ENCODE peak calls at places on chromosomes 3 and 15, in five cellular contexts. L is Kasumi-1; S is heart left ventricle; Q is activated CD8-positive, alpha-beta T cell treated with anti-CD3 and anti-CD28 coated beads for 36 hours; H is mesothelial cell of epicardium. K is an unnamed sample.

GRCh38 chr3:132444333-132444732 is 27.0 kb downstream of the DNAJC13 start:
- DNase-seq in L (no peak), S (no peak), Q (no peak), H (no peak), K (no peak)

GRCh38 chr3:193772389-193772788 is 179.4 kb downstream of the OPA1 start:
- DNase-seq in L (no peak), S (no peak), Q (no peak), H (no peak), K (no peak)

GRCh38 chr3:54870423-54870822 is 57.4 kb downstream of the LRTM1 start:
- DNase-seq in L (no peak), S (no peak), Q (no peak), H (no peak), K (peak; percentile 30)

GRCh38 chr3:137770821-137771399 is 6.8 kb downstream of the SOX14 start:
- DNase-seq in L (no peak), S (no peak), Q (no peak), H (peak; percentile 42), K (no peak)

GRCh38 chr3:99817047-99817436 is 620 bp upstream of the CMSS1 start:
- DNase-seq in L (no peak), S (no peak), Q (peak; percentile 21), H (no peak), K (no peak)

GRCh38 chr3:190825389-190826016 is 37.0 kb downstream of the GMNC start:
- DNase-seq in L (no peak), S (no peak), Q (no peak), H (no peak), K (no peak)

GRCh38 chr3:181723064-181723463 is 11.3 kb downstream of the SOX2 start:
- DNase-seq in L (no peak), S (no peak), Q (no peak), H (no peak), K (no peak)

GRCh38 chr3:9721698-9722057 is 9.9 kb upstream of the BRPF1 start:
- DNase-seq in L (no peak), S (no peak), Q (no peak), H (no peak), K (no peak)

GRCh38 chr3:191290311-191291025 is 38.7 kb upstream of the CCDC50 start:
- DNase-seq in L (no peak), S (no peak), Q (no peak), H (no peak), K (no peak)

GRCh38 chr15:82901114-82901805 is 51.3 kb downstream of the HOMER2 start:
- DNase-seq in L (no peak), S (no peak), Q (no peak), H (no peak), K (no peak)

GRCh38 chr3:39024497-39024896 is 27.2 kb downstream of the SCN11A start:
- DNase-seq in L (no peak), S (no peak), Q (no peak), H (no peak), K (no peak)

GRCh38 chr15:33279613-33280205 is 31.1 kb upstream of the RYR3 start:
- DNase-seq in L (no peak), S (no peak), Q (no peak), H (no peak), K (no peak)

GRCh38 chr15:42832577-42832976 is 88.0 kb downstream of the TTBK2 start:
- DNase-seq in L (no peak), S (no peak), Q (no peak), H (no peak), K (no peak)

GRCh38 chr3:58874795-58875194 is 175.0 kb downstream of the CFAP20DC start:
- DNase-seq in L (no peak), S (no peak), Q (peak; percentile 49), H (no peak), K (no peak)

GRCh38 chr3:23702198-23702597 is 103.6 kb upstream of the UBE2E1 start:
- DNase-seq in L (no peak), S (no peak), Q (no peak), H (no peak), K (no peak)

GRCh38 chr3:123732447-123732846 is 147.6 kb upstream of the HACD2 start:
- DNase-seq in L (no peak), S (no peak), Q (peak; percentile 24), H (no peak), K (no peak)

GRCh38 chr3:185965496-185965895 is 27.7 kb upstream of the TRA2B start:
- DNase-seq in L (no peak), S (no peak), Q (no peak), H (no peak), K (no peak)

GRCh38 chr15:95733931-95734330 is 596.6 kb upstream of the NR2F2 start:
- DNase-seq in L (no peak), S (no peak), Q (peak; percentile 28), H (no peak), K (no peak)

GRCh38 chr15:28933710-28934445 is 48.1 kb downstream of the APBA2 start:
- DNase-seq in L (no peak), S (no peak), Q (peak; percentile 65), H (no peak), K (no peak)

GRCh38 chr15:81311834-81312459 is 12.0 kb downstream of the STARD5 start:
- DNase-seq in L (peak; percentile 96), S (no peak), Q (no peak), H (no peak), K (no peak)

GRCh38 chr15:90912770-90913075 is 9.6 kb downstream of the MAN2A2 start:
- DNase-seq in L (no peak), S (no peak), Q (no peak), H (no peak), K (no peak)

GRCh38 chr15:49606594-49606993 is 14.0 kb downstream of the FAM227B start:
- DNase-seq in L (no peak), S (no peak), Q (no peak), H (no peak), K (no peak)